ENCODE peak calls at places on chromosomes 7 and 10, in five cellular contexts. One of them, this sample, is unnamed.

GRCh38 chr10:110547139-110547761 is 20.2 kb upstream of the SMC3 start:
- DNase-seq in adrenal gland: no peak
- DNase-seq in osteoblast: no peak
- DNase-seq in HCT116: peak; percentile 66
- DNase-seq in CD8-positive, alpha-beta T cell: no peak
- DNase-seq in this sample: no peak

GRCh38 chr10:72308320-72308987 is 34.7 kb downstream of the DDIT4 start:
- DNase-seq in adrenal gland: peak; percentile 92
- DNase-seq in osteoblast: peak; percentile 95
- DNase-seq in HCT116: peak; percentile 82
- DNase-seq in CD8-positive, alpha-beta T cell: no peak
- DNase-seq in this sample: no peak

GRCh38 chr10:782751-783648 is 93.5 kb upstream of the DIP2C start:
- DNase-seq in adrenal gland: peak; percentile 45
- DNase-seq in osteoblast: peak; percentile 62
- DNase-seq in HCT116: no peak
- DNase-seq in CD8-positive, alpha-beta T cell: no peak
- DNase-seq in this sample: no peak

GRCh38 chr10:124641282-124642075 is 102.7 kb downstream of the FAM53B start:
- DNase-seq in adrenal gland: peak; percentile 85
- DNase-seq in osteoblast: peak; percentile 98
- DNase-seq in HCT116: no peak
- DNase-seq in CD8-positive, alpha-beta T cell: peak; percentile 64
- DNase-seq in this sample: no peak

GRCh38 chr7:150860291-150860977 is 8.1 kb downstream of the AOC1 start:
- DNase-seq in adrenal gland: peak; percentile 33
- DNase-seq in osteoblast: no peak
- DNase-seq in HCT116: no peak
- DNase-seq in CD8-positive, alpha-beta T cell: peak; percentile 5
- DNase-seq in this sample: no peak

GRCh38 chr10:119362122-119362521 is 154.8 kb downstream of the GRK5 start:
- DNase-seq in adrenal gland: peak; percentile 62
- DNase-seq in osteoblast: no peak
- DNase-seq in HCT116: no peak
- DNase-seq in CD8-positive, alpha-beta T cell: no peak
- DNase-seq in this sample: no peak

GRCh38 chr7:974172-974571 is 1.2 kb downstream of the COX19 start:
- DNase-seq in adrenal gland: no peak
- DNase-seq in osteoblast: no peak
- DNase-seq in HCT116: no peak
- DNase-seq in CD8-positive, alpha-beta T cell: no peak
- DNase-seq in this sample: no peak

GRCh38 chr7:120741371-120742042 is 116.4 kb downstream of the TSPAN12 start:
- DNase-seq in adrenal gland: no peak
- DNase-seq in osteoblast: no peak
- DNase-seq in HCT116: no peak
- DNase-seq in CD8-positive, alpha-beta T cell: no peak
- DNase-seq in this sample: no peak

GRCh38 chr7:31744294-31744874 is 57.4 kb downstream of the PPP1R17 start:
- DNase-seq in adrenal gland: peak; percentile 86
- DNase-seq in osteoblast: peak; percentile 71
- DNase-seq in HCT116: peak; percentile 53
- DNase-seq in CD8-positive, alpha-beta T cell: peak; percentile 20
- DNase-seq in this sample: peak; percentile 56

GRCh38 chr7:100472854-100473499 is 6.0 kb downstream of the TSC22D4 start:
- DNase-seq in adrenal gland: no peak
- DNase-seq in osteoblast: peak; percentile 99
- DNase-seq in HCT116: no peak
- DNase-seq in CD8-positive, alpha-beta T cell: no peak
- DNase-seq in this sample: no peak

GRCh38 chr7:158650821-158651225 is 53.8 kb downstream of the NCAPG2 start:
- DNase-seq in adrenal gland: no peak
- DNase-seq in osteoblast: peak; percentile 98
- DNase-seq in HCT116: no peak
- DNase-seq in CD8-positive, alpha-beta T cell: no peak
- DNase-seq in this sample: no peak

GRCh38 chr7:2524808-2525140 is 5.2 kb downstream of the LFNG start:
- DNase-seq in adrenal gland: no peak
- DNase-seq in osteoblast: no peak
- DNase-seq in HCT116: no peak
- DNase-seq in CD8-positive, alpha-beta T cell: no peak
- DNase-seq in this sample: no peak

GRCh38 chr10:120186506-120186905 is 270.5 kb upstream of the PLPP4 start:
- DNase-seq in adrenal gland: no peak
- DNase-seq in osteoblast: no peak
- DNase-seq in HCT116: no peak
- DNase-seq in CD8-positive, alpha-beta T cell: no peak
- DNase-seq in this sample: no peak

GRCh38 chr10:28738200-28738599 is 60.9 kb downstream of the BAMBI start:
- DNase-seq in adrenal gland: no peak
- DNase-seq in osteoblast: no peak
- DNase-seq in HCT116: peak; percentile 8
- DNase-seq in CD8-positive, alpha-beta T cell: no peak
- DNase-seq in this sample: no peak

GRCh38 chr10:57716884-57717283 is 550.8 kb downstream of the IPMK start:
- DNase-seq in adrenal gland: no peak
- DNase-seq in osteoblast: no peak
- DNase-seq in HCT116: no peak
- DNase-seq in CD8-positive, alpha-beta T cell: no peak
- DNase-seq in this sample: no peak

GRCh38 chr10:112634096-112634830 is 187.2 kb downstream of the VTI1A start:
- DNase-seq in adrenal gland: no peak
- DNase-seq in osteoblast: no peak
- DNase-seq in HCT116: no peak
- DNase-seq in CD8-positive, alpha-beta T cell: no peak
- DNase-seq in this sample: no peak

DNA sequence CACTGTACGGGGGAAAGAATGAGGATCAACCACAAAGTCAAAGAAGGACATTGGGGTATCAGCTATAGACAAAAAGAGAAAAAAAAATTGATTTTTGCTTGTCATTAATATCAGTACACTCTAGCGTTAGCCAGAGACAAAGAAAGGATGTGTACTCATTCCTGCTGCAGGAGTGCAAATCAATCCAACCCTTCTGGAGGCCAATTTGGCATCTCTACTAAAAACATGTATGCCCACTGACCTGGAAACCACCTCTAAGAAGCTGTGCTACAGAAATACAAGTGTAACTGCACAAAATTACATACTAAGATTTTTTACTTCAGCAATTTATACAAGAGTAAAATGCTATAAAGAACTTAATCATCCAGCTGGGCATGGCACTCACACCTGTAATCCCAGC is 13.6 kb downstream of the NSMCE4A start:
- DNase-seq in adrenal gland: no peak
- DNase-seq in osteoblast: no peak
- DNase-seq in HCT116: no peak
- DNase-seq in CD8-positive, alpha-beta T cell: no peak
- DNase-seq in this sample: no peak
- H3K36me3 ChIP-seq in adrenal gland: peaks cover 38% of the 10 kb centered on the region
- H3K36me3 ChIP-seq in osteoblast: peaks cover 13% of the 10 kb centered on the region
- H3K36me3 ChIP-seq in HCT116: peaks cover 25% of the 10 kb centered on the region
- H3K36me3 ChIP-seq in CD8-positive, alpha-beta T cell: peaks cover 25% of the 10 kb centered on the region
- H3K36me3 ChIP-seq in this sample: peaks cover 87% of the 10 kb centered on the region

DNA sequence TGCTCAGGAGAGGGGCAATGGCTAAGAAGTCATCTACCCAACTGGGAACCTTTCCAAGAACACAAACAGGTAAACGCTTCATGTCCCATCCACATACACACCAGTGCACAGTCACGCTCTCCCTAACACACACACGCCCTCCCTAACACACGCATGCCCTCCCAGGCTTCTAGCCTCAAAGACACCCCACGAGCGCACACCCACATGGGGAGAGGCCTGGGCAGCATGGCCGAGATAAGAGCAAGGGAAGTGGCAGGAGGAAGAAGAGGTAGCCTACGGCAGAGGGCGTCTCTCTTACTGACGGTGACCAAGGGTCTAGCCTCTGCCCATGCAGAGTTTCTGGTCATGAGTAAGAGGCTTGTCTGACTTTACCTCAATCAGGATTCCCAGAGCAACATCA is 3.1 kb downstream of the CYREN start:
- DNase-seq in adrenal gland: no peak
- DNase-seq in osteoblast: no peak
- DNase-seq in HCT116: no peak
- DNase-seq in CD8-positive, alpha-beta T cell: no peak
- DNase-seq in this sample: no peak
- H3K4me1 ChIP-seq in adrenal gland: peaks cover 6% of the 10 kb centered on the region
- H3K4me1 ChIP-seq in osteoblast: peaks cover 24% of the 10 kb centered on the region
- H3K4me1 ChIP-seq in HCT116: no peaks in the 10 kb centered on the region
- H3K4me1 ChIP-seq in CD8-positive, alpha-beta T cell: peaks cover 38% of the 10 kb centered on the region
- H3K4me1 ChIP-seq in this sample: peaks cover 70% of the 10 kb centered on the region

GRCh38 chr7:155509725-155510551 is 36.4 kb downstream of the CNPY1 start:
- DNase-seq in adrenal gland: no peak
- DNase-seq in osteoblast: no peak
- DNase-seq in HCT116: no peak
- DNase-seq in CD8-positive, alpha-beta T cell: no peak
- DNase-seq in this sample: no peak
- TF ChIP-seq CTCF in adrenal gland: no peak
- TF ChIP-seq CTCF in osteoblast: no peak
- TF ChIP-seq CTCF in HCT116: no peak
- TF ChIP-seq CTCF in CD8-positive, alpha-beta T cell: no peak
- TF ChIP-seq CTCF in this sample: no peak

DNA sequence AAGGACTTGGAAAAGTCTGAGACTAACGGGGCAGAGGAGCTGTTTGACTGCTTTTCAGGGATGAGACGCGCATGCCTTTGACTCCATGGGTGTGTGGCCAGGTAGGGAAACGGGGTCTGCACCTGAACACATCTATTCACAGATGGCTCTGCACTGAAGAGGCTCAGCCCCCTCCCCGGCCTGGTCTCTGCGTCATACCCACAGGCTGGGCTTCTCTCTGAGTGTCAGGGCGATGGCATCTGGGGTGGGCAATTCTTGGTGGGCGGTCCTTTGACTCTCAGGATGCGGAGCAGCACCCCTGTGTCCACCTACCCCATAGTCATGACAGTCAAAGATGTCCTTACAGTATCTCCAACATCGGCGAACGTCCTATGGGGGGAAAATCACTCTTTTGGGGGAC is 23.0 kb downstream of the PFKP start:
- DNase-seq in adrenal gland: no peak
- DNase-seq in osteoblast: no peak
- DNase-seq in HCT116: no peak
- DNase-seq in CD8-positive, alpha-beta T cell: no peak
- DNase-seq in this sample: no peak
- H3K36me3 ChIP-seq in adrenal gland: no peaks in the 10 kb centered on the region
- H3K36me3 ChIP-seq in osteoblast: peaks cover 6% of the 10 kb centered on the region
- H3K36me3 ChIP-seq in HCT116: no peaks in the 10 kb centered on the region
- H3K36me3 ChIP-seq in CD8-positive, alpha-beta T cell: no peaks in the 10 kb centered on the region
- H3K36me3 ChIP-seq in this sample: no peaks in the 10 kb centered on the region

GRCh38 chr7:30470163-30470770 is 8.3 kb downstream of the NOD1 start:
- DNase-seq in adrenal gland: peak; percentile 92
- DNase-seq in osteoblast: no peak
- DNase-seq in HCT116: no peak
- DNase-seq in CD8-positive, alpha-beta T cell: no peak
- DNase-seq in this sample: no peak
- H3K4me1 ChIP-seq in adrenal gland: peaks cover 18% of the 10 kb centered on the region
- H3K4me1 ChIP-seq in osteoblast: peaks cover 82% of the 10 kb centered on the region
- H3K4me1 ChIP-seq in HCT116: no peaks in the 10 kb centered on the region
- H3K4me1 ChIP-seq in CD8-positive, alpha-beta T cell: peaks cover 22% of the 10 kb centered on the region
- H3K4me1 ChIP-seq in this sample: peaks cover 100% of the 10 kb centered on the region

DNA sequence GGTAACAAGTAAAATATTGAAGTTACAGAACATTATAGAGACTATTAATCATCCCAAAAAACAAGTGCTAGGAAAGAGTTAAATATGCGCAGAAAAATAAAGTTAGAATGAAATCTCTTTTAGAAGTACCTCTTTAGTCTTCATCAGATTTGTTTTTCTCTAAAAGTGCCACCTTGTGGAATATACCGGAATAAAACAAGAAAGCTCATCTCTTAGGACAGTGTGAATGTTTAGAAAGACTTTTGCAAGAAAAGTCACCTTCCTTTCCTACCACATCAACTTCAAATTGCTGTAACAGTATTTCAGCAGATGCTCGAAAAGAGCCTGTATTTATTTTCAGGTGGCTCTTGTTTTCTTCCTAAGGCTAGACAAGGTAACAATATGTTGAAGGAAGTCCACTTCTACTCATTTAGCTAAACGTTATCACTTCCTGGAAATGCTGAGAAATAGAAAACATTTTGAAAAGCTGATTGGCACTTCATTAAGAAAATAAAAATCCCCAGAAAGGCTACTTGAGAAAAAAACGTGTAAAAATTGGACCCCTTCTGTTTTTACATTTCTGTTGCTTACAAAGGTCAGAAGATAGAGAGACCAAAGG is 19.8 kb upstream of the FAM133B start:
- DNase-seq in adrenal gland: no peak
- DNase-seq in osteoblast: no peak
- DNase-seq in HCT116: no peak
- DNase-seq in CD8-positive, alpha-beta T cell: no peak
- DNase-seq in this sample: no peak
- TF ChIP-seq CTCF in adrenal gland: peak; percentile 29
- TF ChIP-seq CTCF in osteoblast: peak; percentile 50
- TF ChIP-seq CTCF in HCT116: peak; percentile 48
- TF ChIP-seq CTCF in CD8-positive, alpha-beta T cell: peak; percentile 53
- TF ChIP-seq CTCF in this sample: peak; percentile 40

DNA sequence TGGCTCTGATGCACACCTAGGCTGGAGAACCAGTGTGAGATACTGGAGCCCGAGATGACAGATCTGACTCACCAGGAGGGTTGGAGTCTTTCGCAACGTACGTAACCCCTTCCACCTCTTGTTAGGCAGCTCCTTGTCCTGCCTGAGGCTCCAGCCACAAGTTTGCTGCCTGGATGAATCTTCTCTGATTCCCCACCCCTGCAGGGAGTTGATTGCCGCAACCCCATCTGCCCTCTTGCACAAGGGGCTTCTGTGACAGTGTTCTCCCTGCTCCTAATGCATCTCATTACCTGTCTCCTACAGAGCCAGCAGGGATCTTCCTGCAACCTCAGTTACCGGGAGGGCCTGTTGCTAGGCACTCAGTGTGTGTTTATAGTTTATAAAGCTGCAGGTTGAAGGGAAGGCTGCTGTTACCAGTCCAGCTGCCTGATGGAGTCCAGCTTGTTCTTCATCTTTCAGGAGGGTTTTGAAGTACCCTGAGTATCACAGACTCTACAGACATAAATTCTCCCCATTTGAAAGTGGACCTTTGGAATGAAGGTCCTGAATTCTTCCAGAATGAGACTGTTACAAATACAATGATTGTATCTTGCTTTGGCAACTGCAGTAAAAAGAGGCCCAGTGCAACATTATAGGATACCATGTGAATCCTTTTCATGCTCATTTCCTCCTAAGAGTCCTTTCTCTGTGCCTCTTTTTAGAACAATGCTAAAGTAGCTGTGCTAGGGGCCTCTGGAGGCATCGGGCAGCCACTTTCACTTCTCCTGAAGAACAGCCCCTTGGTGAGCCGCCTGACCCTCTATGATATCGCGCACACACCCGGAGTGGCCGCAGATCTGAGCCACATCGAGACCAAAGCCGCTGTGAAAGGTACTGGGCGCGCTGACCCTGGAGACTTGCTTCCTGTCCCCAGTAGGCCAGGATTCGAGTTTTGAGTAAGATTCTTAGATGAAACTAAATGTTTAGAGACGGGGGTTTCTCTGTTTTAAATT is 6.5 kb downstream of the MDH2 start:
- DNase-seq in adrenal gland: peak; percentile 85
- DNase-seq in osteoblast: peak; percentile 81
- DNase-seq in HCT116: no peak
- DNase-seq in CD8-positive, alpha-beta T cell: no peak
- DNase-seq in this sample: no peak
- H3K36me3 ChIP-seq in adrenal gland: peaks cover 36% of the 10 kb centered on the region
- H3K36me3 ChIP-seq in osteoblast: peaks cover 60% of the 10 kb centered on the region
- H3K36me3 ChIP-seq in HCT116: peaks cover 27% of the 10 kb centered on the region
- H3K36me3 ChIP-seq in CD8-positive, alpha-beta T cell: peaks cover 26% of the 10 kb centered on the region
- H3K36me3 ChIP-seq in this sample: peaks cover 65% of the 10 kb centered on the region